ENCODE peak calls at places on chromosomes 5 and 9, in seven cellular contexts. W is NCI-H446 treated with DMSO at 0.1 percent for 48 hours, D is mucosa of gallbladder, T is A549, A is RCC 7860, C is IMR-90, S is mesenchymal stem cell. R is an unnamed sample.

GRCh38 chr5:133113331-133114061 is 61.7 kb downstream of the HSPA4 start:
- DNase-seq in D (peak), T (no peak), S (no peak), W (no peak), C (peak), A (no peak), R (no peak)

GRCh38 chr5:147669113-147669869 is 113.2 kb downstream of the JAKMIP2 start:
- DNase-seq in S (no peak), D (no peak), A (no peak), W (peak), T (no peak), C (no peak), R (no peak)

GRCh38 chr9:92534199-92535159 is 1.3 kb downstream of the ECM2 start:
- DNase-seq in A (no peak), C (peak), W (no peak), S (peak), D (no peak), T (no peak), R (no peak)

GRCh38 chr5:143277536-143277935 is 126.0 kb downstream of the NR3C1 start:
- DNase-seq in T (no peak), D (no peak), C (no peak), A (no peak), S (no peak), W (peak), R (no peak)

GRCh38 chr5:150904479-150905311 is at the start of gene ZNF300:
- DNase-seq in A (peak), C (peak), T (peak), S (peak), D (peak), W (peak), R (peak)

GRCh38 chr5:36763454-36763853 is 113.1 kb upstream of the NIPBL start:
- DNase-seq in C (no peak), D (no peak), A (no peak), W (no peak), T (no peak), S (no peak), R (no peak)

GRCh38 chr5:151002250-151002649 is 18.1 kb upstream of the GPX3 start:
- DNase-seq in T (peak), D (no peak), W (no peak), C (peak), S (peak), A (peak), R (no peak)

GRCh38 chr5:176902102-176902814 is 3.1 kb upstream of the HK3 start:
- DNase-seq in S (no peak), D (no peak), T (no peak), A (no peak), W (no peak), C (no peak), R (no peak)

GRCh38 chr5:115169392-115170127 is at the start of gene TRIM36:
- DNase-seq in W (peak), T (peak), D (peak), C (peak), A (peak), S (peak), R (peak)

GRCh38 chr9:19138084-19138483 is 10.8 kb upstream of the PLIN2 start:
- DNase-seq in S (no peak), D (no peak), W (no peak), A (peak), C (no peak), T (no peak), R (peak)

GRCh38 chr5:138469540-138470321 is 4.5 kb downstream of the EGR1 start:
- DNase-seq in S (peak), D (no peak), W (no peak), A (no peak), C (peak), T (peak), R (peak)

GRCh38 chr9:98011122-98011521 is 28.0 kb downstream of the ANP32B start:
- DNase-seq in S (no peak), D (no peak), A (no peak), T (no peak), C (no peak), W (no peak), R (no peak)

GRCh38 chr5:14665949-14666741 is 1.6 kb downstream of the OTULIN start:
- DNase-seq in D (no peak), S (peak), W (peak), A (no peak), T (peak), C (peak), R (peak)

GRCh38 chr5:76690027-76690679 is 25.8 kb upstream of the F2R start:
- DNase-seq in C (no peak), W (no peak), D (no peak), T (no peak), S (no peak), A (no peak), R (peak)

GRCh38 chr5:65121880-65122436 is 353.2 kb downstream of the CWC27 start:
- DNase-seq in D (no peak), A (peak), T (no peak), S (peak), C (peak), W (no peak), R (no peak)

GRCh38 chr5:6452622-6453504 is 4.2 kb downstream of the UBE2QL1 start:
- DNase-seq in W (no peak), T (no peak), C (no peak), A (no peak), S (no peak), D (no peak), R (no peak)

GRCh38 chr9:36820392-36820861 is 213.6 kb downstream of the PAX5 start:
- DNase-seq in C (no peak), A (no peak), D (no peak), S (no peak), T (no peak), W (no peak), R (no peak)

GRCh38 chr9:7452378-7452777 is 347.2 kb downstream of the DMAC1 start:
- DNase-seq in W (no peak), S (peak), T (no peak), A (no peak), C (peak), D (no peak), R (peak)

GRCh38 chr9:14203366-14204056 is 110.4 kb downstream of the NFIB start:
- DNase-seq in A (no peak), S (no peak), W (peak), D (peak), C (no peak), T (no peak), R (no peak)

GRCh38 chr9:83238871-83239624 is 176.1 kb upstream of the RASEF start:
- DNase-seq in C (no peak), S (peak), A (no peak), W (no peak), T (no peak), D (no peak), R (no peak)

GRCh38 chr9:4927043-4927471 is 58.0 kb upstream of the JAK2 start:
- DNase-seq in D (no peak), T (no peak), W (no peak), S (no peak), A (no peak), C (no peak), R (no peak)